ENCODE peak calls at places on chromosomes 6 and 20, in six cellular contexts. One of them, this sample, is unnamed.

GRCh38 chr20:61753196-61753942 is 312.3 kb downstream of the TAF4 start:
- DNase-seq in iPS DF 6.9: no peak
- DNase-seq in transverse colon: no peak
- DNase-seq in upper lobe of right lung: no peak
- DNase-seq in MM.1S: peak; percentile 35
- DNase-seq in spleen: no peak
- DNase-seq in this sample: no peak

GRCh38 chr20:58403272-58403671 is 14.2 kb downstream of the VAPB start:
- DNase-seq in MM.1S: no peak
- DNase-seq in upper lobe of right lung: no peak
- DNase-seq in iPS DF 6.9: no peak
- DNase-seq in spleen: no peak
- DNase-seq in transverse colon: no peak
- DNase-seq in this sample: no peak

GRCh38 chr6:16712250-16712930 is 48.9 kb downstream of the ATXN1 start:
- DNase-seq in iPS DF 6.9: no peak
- DNase-seq in upper lobe of right lung: no peak
- DNase-seq in MM.1S: no peak
- DNase-seq in spleen: no peak
- DNase-seq in transverse colon: no peak
- DNase-seq in this sample: no peak

GRCh38 chr6:51932956-51933355 is 154.5 kb downstream of the PKHD1 start:
- DNase-seq in transverse colon: no peak
- DNase-seq in upper lobe of right lung: no peak
- DNase-seq in spleen: no peak
- DNase-seq in iPS DF 6.9: no peak
- DNase-seq in MM.1S: no peak
- DNase-seq in this sample: no peak

GRCh38 chr6:151445482-151445881 is 6.4 kb downstream of the RMND1 start:
- DNase-seq in spleen: no peak
- DNase-seq in transverse colon: no peak
- DNase-seq in MM.1S: no peak
- DNase-seq in iPS DF 6.9: no peak
- DNase-seq in upper lobe of right lung: no peak
- DNase-seq in this sample: no peak

GRCh38 chr6:48563426-48563825 is 452.4 kb upstream of the PTCHD4 start:
- DNase-seq in transverse colon: no peak
- DNase-seq in MM.1S: no peak
- DNase-seq in upper lobe of right lung: no peak
- DNase-seq in spleen: no peak
- DNase-seq in iPS DF 6.9: no peak
- DNase-seq in this sample: no peak

GRCh38 chr20:57177636-57178280 is 88.7 kb downstream of the BMP7 start:
- DNase-seq in MM.1S: no peak
- DNase-seq in iPS DF 6.9: no peak
- DNase-seq in upper lobe of right lung: no peak
- DNase-seq in spleen: no peak
- DNase-seq in transverse colon: no peak
- DNase-seq in this sample: no peak

GRCh38 chr6:47126647-47127339 is 84.7 kb upstream of the ADGRF1 start:
- DNase-seq in spleen: no peak
- DNase-seq in upper lobe of right lung: no peak
- DNase-seq in iPS DF 6.9: no peak
- DNase-seq in MM.1S: no peak
- DNase-seq in transverse colon: peak; percentile 48
- DNase-seq in this sample: no peak

GRCh38 chr6:109327959-109328358 is 54.3 kb downstream of the CD164 start:
- DNase-seq in upper lobe of right lung: no peak
- DNase-seq in spleen: no peak
- DNase-seq in MM.1S: no peak
- DNase-seq in iPS DF 6.9: no peak
- DNase-seq in transverse colon: no peak
- DNase-seq in this sample: no peak

GRCh38 chr6:127267742-127268588 is 1.3 kb downstream of the RNF146 start:
- DNase-seq in upper lobe of right lung: no peak
- DNase-seq in MM.1S: peak; percentile 7
- DNase-seq in spleen: no peak
- DNase-seq in transverse colon: no peak
- DNase-seq in iPS DF 6.9: no peak
- DNase-seq in this sample: no peak

GRCh38 chr20:23138226-23138625 is 52.1 kb upstream of the CD93 start:
- DNase-seq in iPS DF 6.9: no peak
- DNase-seq in transverse colon: no peak
- DNase-seq in upper lobe of right lung: no peak
- DNase-seq in MM.1S: no peak
- DNase-seq in spleen: no peak
- DNase-seq in this sample: no peak

GRCh38 chr20:56587307-56588108 is 41.6 kb upstream of the TFAP2C start:
- DNase-seq in spleen: no peak
- DNase-seq in iPS DF 6.9: no peak
- DNase-seq in upper lobe of right lung: no peak
- DNase-seq in MM.1S: no peak
- DNase-seq in transverse colon: no peak
- DNase-seq in this sample: no peak

GRCh38 chr20:54172532-54172855 is 1.3 kb downstream of the CYP24A1 start:
- DNase-seq in spleen: no peak
- DNase-seq in transverse colon: no peak
- DNase-seq in upper lobe of right lung: no peak
- DNase-seq in iPS DF 6.9: no peak
- DNase-seq in MM.1S: no peak
- DNase-seq in this sample: no peak

GRCh38 chr20:54174452-54175175 is 828 bp upstream of the CYP24A1 start:
- DNase-seq in transverse colon: no peak
- DNase-seq in upper lobe of right lung: no peak
- DNase-seq in spleen: no peak
- DNase-seq in MM.1S: no peak
- DNase-seq in iPS DF 6.9: no peak
- DNase-seq in this sample: no peak

GRCh38 chr20:54176610-54177009 is 2.8 kb upstream of the CYP24A1 start:
- DNase-seq in MM.1S: no peak
- DNase-seq in iPS DF 6.9: no peak
- DNase-seq in spleen: no peak
- DNase-seq in transverse colon: no peak
- DNase-seq in upper lobe of right lung: no peak
- DNase-seq in this sample: no peak

GRCh38 chr20:54172856-54173652 is 732 bp downstream of the CYP24A1 start:
- DNase-seq in transverse colon: no peak
- DNase-seq in spleen: no peak
- DNase-seq in iPS DF 6.9: no peak
- DNase-seq in MM.1S: no peak
- DNase-seq in upper lobe of right lung: no peak
- DNase-seq in this sample: no peak

DNA sequence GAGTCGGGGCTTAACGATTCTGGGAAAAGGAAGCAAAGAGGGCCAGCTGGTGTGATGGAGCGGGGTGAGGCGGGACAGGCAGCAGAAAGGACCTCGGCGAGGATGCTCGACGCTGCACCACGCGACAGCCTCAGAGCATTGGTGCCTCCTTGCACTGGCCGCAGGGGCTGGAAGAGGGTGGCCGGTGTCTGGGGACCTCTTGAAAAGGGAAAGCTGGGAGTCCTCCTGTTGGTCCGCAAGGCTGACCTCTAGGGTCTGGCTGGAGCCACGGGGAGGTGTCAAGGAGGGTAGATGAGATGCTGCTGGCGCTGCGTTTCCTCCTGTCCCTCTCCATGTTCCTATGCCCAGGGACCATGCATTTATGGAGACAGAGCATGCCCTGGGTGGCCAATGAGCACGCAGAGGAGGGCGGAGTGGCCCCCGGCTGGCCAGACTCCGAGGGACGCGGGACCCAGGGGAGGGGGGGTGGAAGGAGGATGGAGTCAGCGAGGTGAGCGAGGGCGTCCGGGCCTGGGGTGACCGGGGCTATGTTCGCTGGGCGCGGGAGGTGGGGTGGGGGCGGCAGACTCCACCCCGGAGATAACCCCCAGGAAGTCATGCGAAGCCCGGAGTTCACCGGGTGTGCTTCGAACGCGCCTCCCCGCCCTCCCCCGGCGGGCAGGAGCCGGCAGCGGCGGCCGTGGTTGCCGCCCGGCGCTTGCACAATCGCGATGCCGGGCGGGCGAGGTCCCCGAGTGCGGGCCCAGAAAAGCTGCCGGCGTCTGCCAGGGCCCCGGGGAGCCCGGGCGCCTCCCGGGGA is at the start of gene CYP24A1:
- DNase-seq in transverse colon: peak; percentile 27
- DNase-seq in upper lobe of right lung: peak; percentile 70
- DNase-seq in spleen: peak; percentile 81
- DNase-seq in iPS DF 6.9: no peak
- DNase-seq in MM.1S: peak; percentile 14
- DNase-seq in this sample: no peak
- H3K4me3 ChIP-seq in transverse colon: peak within 1 kb of the TSS; percentile 22
- H3K4me3 ChIP-seq in upper lobe of right lung: no peak within 1 kb of the TSS
- H3K4me3 ChIP-seq in spleen: peak within 1 kb of the TSS; percentile 53
- H3K4me3 ChIP-seq in iPS DF 6.9: peak within 1 kb of the TSS; percentile 29
- H3K4me3 ChIP-seq in MM.1S: peak within 1 kb of the TSS; percentile 27
- H3K4me3 ChIP-seq in this sample: no peak within 1 kb of the TSS

DNA sequence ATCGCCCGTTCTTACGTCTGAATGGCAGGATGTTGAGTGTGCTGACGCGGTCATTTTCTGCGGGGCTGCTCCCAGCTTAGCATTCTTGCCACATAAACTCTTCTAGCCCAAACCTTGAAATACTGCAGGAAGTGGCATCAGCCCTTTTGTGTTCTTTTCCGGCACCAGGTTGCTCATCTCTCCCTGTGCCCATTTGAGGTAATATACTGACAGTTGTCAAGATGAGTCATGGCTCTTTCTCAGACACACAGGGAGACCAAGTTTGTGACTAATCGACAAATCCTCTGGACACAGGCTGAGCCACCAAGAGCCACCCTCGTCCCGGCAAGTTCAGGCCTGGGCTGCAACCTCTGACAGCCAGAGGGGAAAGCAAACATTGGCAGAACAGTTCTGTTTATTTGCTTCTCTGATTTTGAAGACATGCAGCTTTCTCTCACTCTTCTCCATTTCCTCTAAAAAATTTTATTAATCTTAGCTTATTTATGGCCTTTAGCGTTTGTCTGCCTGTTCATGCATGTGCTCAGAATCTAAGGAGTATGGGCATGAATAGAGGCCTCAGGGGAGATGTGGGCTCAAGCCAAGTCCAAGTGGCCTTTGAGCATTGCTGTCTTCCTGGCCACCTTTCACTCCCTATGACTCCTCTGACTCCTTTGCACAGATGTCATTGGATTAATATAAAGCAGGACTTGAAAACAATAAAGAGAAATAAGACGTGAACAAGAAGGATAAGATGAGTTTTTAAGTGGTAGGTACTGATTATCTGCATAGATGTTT is 328.2 kb upstream of the JAG1 start:
- DNase-seq in spleen: no peak
- DNase-seq in MM.1S: no peak
- DNase-seq in transverse colon: no peak
- DNase-seq in upper lobe of right lung: no peak
- DNase-seq in iPS DF 6.9: no peak
- DNase-seq in this sample: no peak
- H3K27ac ChIP-seq in spleen: peak overlapping the region; percentile 34
- H3K27ac ChIP-seq in MM.1S: no peak overlapping the region
- H3K27ac ChIP-seq in transverse colon: no peak overlapping the region
- H3K27ac ChIP-seq in upper lobe of right lung: peak overlapping the region; percentile 6
- H3K27ac ChIP-seq in iPS DF 6.9: no peak overlapping the region
- H3K27ac ChIP-seq in this sample: no peak overlapping the region

GRCh38 chr20:47335251-47336012 is 21.1 kb downstream of the ZMYND8 start:
- DNase-seq in transverse colon: no peak
- DNase-seq in MM.1S: no peak
- DNase-seq in upper lobe of right lung: no peak
- DNase-seq in iPS DF 6.9: no peak
- DNase-seq in spleen: no peak
- DNase-seq in this sample: no peak
- H3K36me3 ChIP-seq in transverse colon: no peaks in the 10 kb centered on the region
- H3K36me3 ChIP-seq in MM.1S: peaks cover 5% of the 10 kb centered on the region
- H3K36me3 ChIP-seq in upper lobe of right lung: peaks cover 3% of the 10 kb centered on the region
- H3K36me3 ChIP-seq in iPS DF 6.9: no peaks in the 10 kb centered on the region
- H3K36me3 ChIP-seq in spleen: peaks cover 11% of the 10 kb centered on the region
- H3K36me3 ChIP-seq in this sample: peaks cover 52% of the 10 kb centered on the region

DNA sequence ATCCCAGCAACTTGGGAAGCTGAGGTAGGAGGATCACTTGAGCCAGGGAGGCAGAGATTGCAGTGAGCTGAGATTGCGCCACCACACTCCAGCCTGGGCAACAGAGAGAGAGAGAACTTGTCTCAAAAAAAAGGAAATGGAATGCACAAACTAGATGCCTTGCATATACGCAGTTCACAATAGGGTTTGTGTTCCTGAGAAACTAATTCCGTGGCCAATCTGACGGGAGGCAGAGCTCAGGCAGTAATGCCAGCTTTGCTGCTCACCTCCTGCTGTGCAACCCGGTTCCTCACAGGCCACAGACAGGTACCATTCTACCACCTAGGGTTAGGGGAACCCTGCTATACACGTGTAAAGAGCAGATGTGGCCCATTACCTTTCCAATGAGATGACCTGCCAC is 1.4 kb downstream of the CDK5RAP1 start:
- DNase-seq in transverse colon: no peak
- DNase-seq in upper lobe of right lung: peak; percentile 73
- DNase-seq in MM.1S: no peak
- DNase-seq in spleen: no peak
- DNase-seq in iPS DF 6.9: no peak
- DNase-seq in this sample: no peak
- H3K4me3 ChIP-seq in transverse colon: peak overlapping the region; percentile 80
- H3K4me3 ChIP-seq in upper lobe of right lung: peak overlapping the region; percentile 89
- H3K4me3 ChIP-seq in MM.1S: no peak overlapping the region
- H3K4me3 ChIP-seq in spleen: peak overlapping the region; percentile 94
- H3K4me3 ChIP-seq in iPS DF 6.9: no peak overlapping the region
- H3K4me3 ChIP-seq in this sample: peak overlapping the region; percentile 100

DNA sequence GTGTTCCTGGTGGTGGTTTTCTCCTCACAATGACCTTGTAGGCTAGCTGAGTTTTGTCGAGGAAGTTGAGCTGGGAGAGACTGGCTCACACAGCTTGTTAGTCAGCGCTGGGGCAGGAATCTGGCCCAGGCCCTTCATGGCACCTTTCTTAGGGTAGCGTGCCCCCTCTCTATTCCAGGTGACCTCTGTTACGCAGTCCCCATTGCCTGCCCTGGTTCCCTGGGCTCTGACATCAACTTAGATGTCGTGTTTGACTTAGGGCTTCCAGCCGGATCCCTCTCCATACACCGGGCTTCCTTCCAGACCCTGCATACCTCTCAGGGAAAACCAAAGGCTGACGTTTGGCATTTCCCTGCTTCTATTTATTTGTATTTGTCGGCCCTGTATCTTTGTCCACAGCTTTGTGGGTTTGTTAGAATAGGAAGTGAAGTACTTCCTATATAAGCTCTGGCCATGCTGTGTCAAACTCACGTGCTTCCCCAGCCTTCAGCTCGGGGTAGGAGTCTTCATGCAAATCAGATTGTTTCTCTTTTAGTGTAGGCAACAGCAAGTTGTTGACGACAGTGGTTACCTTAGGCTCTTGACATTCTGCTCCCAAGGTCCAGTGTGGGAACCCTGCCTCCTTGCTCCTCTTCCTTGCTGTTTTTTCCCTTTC is 12.8 kb downstream of the IGF2R start:
- DNase-seq in transverse colon: peak; percentile 55
- DNase-seq in MM.1S: peak; percentile 79
- DNase-seq in iPS DF 6.9: no peak
- DNase-seq in upper lobe of right lung: no peak
- DNase-seq in spleen: peak; percentile 89
- DNase-seq in this sample: peak; percentile 45
- H3K27ac ChIP-seq in transverse colon: peak overlapping the region; percentile 49
- H3K27ac ChIP-seq in MM.1S: peak overlapping the region; percentile 100
- H3K27ac ChIP-seq in iPS DF 6.9: no peak overlapping the region
- H3K27ac ChIP-seq in upper lobe of right lung: peak overlapping the region; percentile 83
- H3K27ac ChIP-seq in spleen: peak overlapping the region; percentile 86
- H3K27ac ChIP-seq in this sample: peak overlapping the region; percentile 84

This sample was measured in CD4-positive, CD25-positive, alpha-beta regulatory T cell.